ENCODE peak calls at places on chromosomes 6 and 20, in six cellular contexts. O is OCI-LY7, M is occipital lobe, T is type B pancreatic cell, G is foreskin fibroblast, P is NCI-H345. Q is an unnamed sample.

GRCh38 chr6:905541-905940 is 212.6 kb upstream of the EXOC2 start:
- DNase-seq in P (no peak), G (no peak), T (no peak), M (no peak), O (no peak), Q (no peak)

GRCh38 chr6:37454420-37455125 is 21.6 kb downstream of the CMTR1 start:
- DNase-seq in T (no peak), G (no peak), P (no peak), O (no peak), M (no peak), Q (peak)

GRCh38 chr20:46468508-46468907 is 44.9 kb downstream of the ZNF334 start:
- DNase-seq in O (no peak), G (no peak), M (no peak), P (no peak), T (no peak), Q (no peak)

GRCh38 chr6:43264599-43264998 is 21.3 kb downstream of the TTBK1 start:
- DNase-seq in T (no peak), O (no peak), P (no peak), G (no peak), M (no peak), Q (no peak)

GRCh38 chr6:4599924-4600323 is 176.3 kb upstream of the CDYL start:
- DNase-seq in G (peak), M (no peak), T (no peak), O (no peak), P (no peak), Q (no peak)

GRCh38 chr20:21509597-21510331 is 4.1 kb downstream of the NKX2-2 start:
- DNase-seq in G (peak), O (no peak), P (no peak), T (no peak), M (no peak), Q (peak)

GRCh38 chr6:75481936-75482593 is 11.5 kb downstream of the FILIP1 start:
- DNase-seq in O (no peak), M (no peak), P (no peak), G (peak), T (no peak), Q (peak)

GRCh38 chr6:27757307-27757706 is 154.9 kb downstream of the OR2B2 start:
- DNase-seq in O (no peak), M (peak), P (no peak), G (peak), T (no peak), Q (peak)

GRCh38 chr6:140897804-140898573 is 1234.7 kb upstream of the GJE1 start:
- DNase-seq in O (no peak), P (no peak), M (no peak), G (no peak), T (no peak), Q (no peak)

GRCh38 chr6:41088451-41088850 is 15.7 kb downstream of the NFYA start:
- DNase-seq in O (no peak), M (no peak), P (no peak), G (no peak), T (no peak), Q (no peak)

GRCh38 chr6:31775184-31775583 is 1.9 kb downstream of the VWA7 start:
- DNase-seq in O (no peak), P (no peak), G (no peak), T (no peak), M (no peak), Q (no peak)

GRCh38 chr20:15045246-15045645 is 707.8 kb upstream of the FLRT3 start:
- DNase-seq in G (peak), T (no peak), O (no peak), M (no peak), P (no peak), Q (peak)

GRCh38 chr6:34465551-34466241 is at the start of gene PACSIN1:
- DNase-seq in T (no peak), P (peak), O (peak), M (peak), G (peak), Q (peak)

GRCh38 chr20:56788041-56788670 is 159.1 kb downstream of the TFAP2C start:
- DNase-seq in T (no peak), O (no peak), M (no peak), P (no peak), G (peak), Q (peak)

GRCh38 chr6:4319992-4320683 is 184.8 kb upstream of the ECI2 start:
- DNase-seq in M (no peak), O (no peak), P (no peak), T (no peak), G (peak), Q (no peak)

GRCh38 chr20:3691897-3692296 is 10.1 kb upstream of the ADAM33 start:
- DNase-seq in T (no peak), P (no peak), G (no peak), O (no peak), M (no peak), Q (no peak)

GRCh38 chr6:33658982-33659689 is 38.0 kb downstream of the ITPR3 start:
- DNase-seq in G (no peak), T (no peak), M (no peak), P (no peak), O (no peak), Q (no peak)

GRCh38 chr6:136592930-136593673 is 42.9 kb upstream of the MAP7 start:
- DNase-seq in T (no peak), P (no peak), G (peak), M (no peak), O (no peak), Q (peak)

GRCh38 chr6:137881522-137881886 is 14.4 kb downstream of the TNFAIP3 start:
- DNase-seq in T (no peak), P (no peak), O (no peak), G (no peak), M (no peak), Q (no peak)

GRCh38 chr6:106469882-106470281 is 109.4 kb downstream of the CRYBG1 start:
- DNase-seq in O (no peak), G (no peak), M (no peak), T (no peak), P (no peak), Q (no peak)

GRCh38 chr20:58577139-58577806 is 62.1 kb upstream of the APCDD1L start:
- DNase-seq in G (no peak), O (no peak), P (no peak), T (no peak), M (no peak), Q (no peak)